ENCODE peak calls at places on chromosomes 13 and 19, in six cellular contexts. Q is CD8-positive, alpha-beta T cell; H is left ventricle myocardium inferior; W is cardiac muscle cell; E is heart right ventricle; Y is ovary. U is an unnamed sample.

GRCh38 chr13:21673592-21674270 is 2.9 kb downstream of the FGF9 start:
- DNase-seq in W (peak), H (peak), Q (no peak), Y (peak), E (no peak), U (no peak)

GRCh38 chr19:372306-372890 is 27.8 kb upstream of the MIER2 start:
- DNase-seq in Q (no peak), Y (peak), E (peak), W (no peak), H (peak), U (peak)

GRCh38 chr13:82330499-82330898 is 1551.8 kb downstream of the SLITRK1 start:
- DNase-seq in Q (no peak), E (no peak), H (no peak), Y (no peak), W (no peak), U (no peak)

GRCh38 chr19:54343868-54344267 is 4.9 kb upstream of the LILRA4 start:
- DNase-seq in Y (no peak), H (no peak), Q (no peak), W (no peak), E (no peak), U (no peak)

GRCh38 chr19:31436121-31436776 is 87.0 kb upstream of the TSHZ3 start:
- DNase-seq in H (no peak), W (no peak), Q (no peak), Y (no peak), E (no peak), U (no peak)

GRCh38 chr13:102487330-102487729 is 85.5 kb upstream of the FGF14 start:
- DNase-seq in W (no peak), E (no peak), H (no peak), Y (no peak), Q (no peak), U (no peak)

GRCh38 chr13:31201341-31202024 is 1.7 kb downstream of the B3GLCT start:
- DNase-seq in H (no peak), Q (no peak), E (peak), Y (peak), W (no peak), U (no peak)

GRCh38 chr19:33301011-33301899 is 1.1 kb downstream of the CEBPA start:
- DNase-seq in E (no peak), H (no peak), W (peak), Q (no peak), Y (peak), U (no peak)

GRCh38 chr19:45767881-45768643 is 990 bp downstream of the SIX5 start:
- DNase-seq in W (peak), E (peak), H (peak), Y (peak), Q (no peak), U (no peak)

GRCh38 chr13:101455863-101456262 is 3.4 kb downstream of the ITGBL1 start:
- DNase-seq in E (no peak), H (no peak), Y (no peak), Q (no peak), W (no peak), U (peak)

GRCh38 chr19:18772620-18773587 is 18.2 kb downstream of the COMP start:
- DNase-seq in Q (no peak), Y (no peak), H (no peak), W (no peak), E (no peak), U (no peak)

GRCh38 chr13:40064154-40064713 is 408.8 kb downstream of the COG6 start:
- DNase-seq in H (no peak), Y (no peak), E (no peak), Q (no peak), W (no peak), U (no peak)

GRCh38 chr13:21075303-21076264 is 14.2 kb upstream of the LATS2 start:
- DNase-seq in Y (peak), E (peak), H (peak), W (peak), Q (no peak), U (no peak)

GRCh38 chr13:21365574-21365973 is 93.5 kb downstream of the ZDHHC20 start:
- DNase-seq in E (no peak), Q (peak), Y (no peak), W (no peak), H (no peak), U (no peak)

GRCh38 chr19:10899171-10899653 is 27.9 kb downstream of the CARM1 start:
- DNase-seq in Q (no peak), W (no peak), H (peak), Y (no peak), E (peak), U (no peak)

GRCh38 chr19:2475018-2475701 is 767 bp upstream of the GADD45B start:
- DNase-seq in H (peak), W (peak), Y (peak), E (peak), Q (no peak), U (no peak)

GRCh38 chr19:35549174-35549788 is 3.9 kb downstream of the TMEM147 start:
- DNase-seq in Q (no peak), Y (no peak), E (peak), H (no peak), W (peak), U (no peak)

GRCh38 chr19:44890366-44891015 is 563 bp upstream of the TOMM40 start:
- DNase-seq in E (peak), Y (no peak), Q (no peak), H (no peak), W (no peak), U (peak)

GRCh38 chr19:12952488-12953455 is 4.3 kb downstream of the GADD45GIP1 start:
- DNase-seq in E (peak), H (no peak), W (no peak), Q (no peak), Y (no peak), U (no peak)

GRCh38 chr13:68616600-68617222 is 1386.6 kb upstream of the PCDH9 start:
- DNase-seq in H (no peak), E (no peak), Y (no peak), W (no peak), Q (no peak), U (no peak)

GRCh38 chr19:52695996-52696395 is 38.8 kb downstream of the ZNF611 start:
- DNase-seq in W (no peak), Y (no peak), Q (no peak), H (no peak), E (no peak), U (no peak)

GRCh38 chr13:79501538-79502232 is 20.7 kb downstream of the NDFIP2 start:
- DNase-seq in Q (no peak), E (no peak), H (no peak), W (no peak), Y (no peak), U (no peak)

GRCh38 chr19:4521170-4521887 is 3.0 kb upstream of the PLIN4 start:
- DNase-seq in W (no peak), E (no peak), Y (no peak), Q (no peak), H (no peak), U (no peak)

GRCh38 chr19:3359850-3360493 is 6.4 kb upstream of the NFIC start:
- DNase-seq in E (no peak), Y (peak), W (peak), H (no peak), Q (no peak), U (no peak)

GRCh38 chr13:86848716-86849115 is 822.5 kb upstream of the SLITRK5 start:
- DNase-seq in W (no peak), E (no peak), Y (no peak), Q (no peak), H (no peak), U (no peak)

GRCh38 chr13:95474992-95475391 is 77.5 kb upstream of the CLDN10 start:
- DNase-seq in Q (no peak), E (no peak), Y (no peak), H (no peak), W (no peak), U (no peak)

GRCh38 chr13:112145221-112146072 is 78.5 kb downstream of the SOX1 start:
- DNase-seq in E (no peak), Y (no peak), W (no peak), Q (no peak), H (no peak), U (no peak)

GRCh38 chr13:48994731-48995130 is 19.0 kb downstream of the FNDC3A start:
- DNase-seq in Q (no peak), E (no peak), Y (no peak), W (no peak), H (no peak), U (no peak)

GRCh38 chr19:7869910-7870511 is 4.2 kb downstream of the PRR36 start:
- DNase-seq in H (no peak), E (peak), W (peak), Y (peak), Q (peak), U (no peak)

GRCh38 chr13:20901668-20902437 is 693 bp downstream of the XPO4 start:
- DNase-seq in E (peak), Y (no peak), H (peak), Q (no peak), W (peak), U (no peak)

GRCh38 chr19:30525383-30525782 is 153.2 kb downstream of the ZNF536 start:
- DNase-seq in W (peak), Q (no peak), E (no peak), Y (no peak), H (no peak), U (no peak)

GRCh38 chr19:7368456-7368855 is 19.7 kb downstream of the ARHGEF18 start:
- DNase-seq in Y (no peak), Q (no peak), W (no peak), E (no peak), H (no peak), U (no peak)

GRCh38 chr19:9881720-9882119 is 46.6 kb downstream of the PIN1 start:
- DNase-seq in W (no peak), Q (no peak), Y (no peak), H (no peak), E (no peak), U (no peak)

GRCh38 chr19:29626386-29626785 is 20.3 kb downstream of the POP4 start:
- DNase-seq in W (no peak), Q (no peak), Y (no peak), E (no peak), H (no peak), U (no peak)

GRCh38 chr19:55488986-55489710 is 912 bp downstream of the SSC5D start:
- DNase-seq in E (no peak), H (no peak), W (no peak), Q (no peak), Y (peak), U (no peak)

GRCh38 chr19:39645800-39646411 is 9.8 kb upstream of the LGALS16 start:
- DNase-seq in Y (no peak), E (no peak), W (peak), H (no peak), Q (no peak), U (no peak)

GRCh38 chr19:5943623-5944022 is 29.6 kb downstream of the CAPS start:
- DNase-seq in E (no peak), Q (no peak), Y (no peak), W (no peak), H (no peak), U (no peak)

GRCh38 chr19:3162418-3163229 is 15.9 kb upstream of the S1PR4 start:
- DNase-seq in Y (no peak), E (no peak), Q (no peak), H (no peak), W (no peak), U (no peak)

GRCh38 chr19:1467228-1467511 is 11.8 kb downstream of the C19orf25 start:
- DNase-seq in W (no peak), H (no peak), Q (no peak), E (no peak), Y (no peak), U (no peak)

DNA sequence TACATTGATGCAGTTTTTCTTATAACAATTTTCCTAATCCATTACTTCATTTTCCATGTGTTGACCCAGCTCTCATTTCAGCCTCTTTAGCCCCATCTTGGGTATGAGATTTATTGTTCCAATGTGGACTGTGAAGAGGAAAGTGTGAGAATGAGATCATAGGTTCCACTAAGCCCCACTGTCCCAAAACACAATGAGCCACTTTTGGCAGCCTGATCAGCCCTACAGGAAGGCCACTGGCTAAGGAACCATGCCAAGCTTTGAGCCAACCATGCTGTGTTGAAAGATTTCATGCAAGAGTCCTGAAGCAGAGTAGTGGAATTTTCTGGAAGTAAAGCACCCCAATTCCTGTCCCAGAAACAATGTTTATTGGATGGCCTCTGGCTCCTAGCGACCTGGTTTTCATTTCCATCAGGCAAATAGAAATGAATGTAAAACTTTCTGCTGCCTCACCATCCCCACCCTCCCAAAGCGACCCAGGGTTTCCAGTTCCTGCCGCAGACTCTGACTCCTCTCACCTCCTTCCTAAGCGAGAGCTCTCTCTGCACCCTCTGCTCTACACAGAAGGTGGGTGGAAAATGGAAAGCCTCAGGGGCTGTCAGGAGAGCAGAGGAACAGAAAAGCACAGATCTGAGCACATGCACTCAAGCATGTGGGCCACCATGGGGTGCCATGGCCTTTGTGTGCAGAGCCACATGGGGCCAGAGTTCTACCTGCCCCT is 73.1 kb downstream of the KCTD12 start:
- DNase-seq in E (peak), Y (no peak), W (no peak), H (peak), Q (no peak), U (no peak)
- H3K27ac ChIP-seq in E (peak), Y (no peak), W (no peak), H (peak), Q (no peak), U (no peak)

GRCh38 chr19:41449079-41449864 is 6.3 kb downstream of the ERICH4 start:
- DNase-seq in H (peak), Q (peak), E (peak), W (peak), Y (peak), U (peak)
- H3K4me3 ChIP-seq in H (peak), Q (peak), E (peak), W (no peak), Y (no peak), U (peak)

GRCh38 chr13:29369060-29369743 is 226.3 kb downstream of the SLC7A1 start:
- DNase-seq in E (no peak), Y (no peak), Q (no peak), H (no peak), W (peak), U (no peak)
- TF ChIP-seq CTCF in E (peak), Y (no peak), Q (no peak), H (peak), W (peak), U (peak)

GRCh38 chr13:113184568-113185440 is 23.7 kb downstream of the PCID2 start:
- DNase-seq in W (no peak), Q (no peak), H (no peak), Y (no peak), E (no peak), U (no peak)

GRCh38 chr13:113187263-113187669 is 21.2 kb downstream of the PCID2 start:
- DNase-seq in Y (no peak), H (peak), E (peak), Q (no peak), W (no peak), U (peak)

GRCh38 chr13:113187905-113188595 is 20.4 kb downstream of the PCID2 start:
- DNase-seq in W (no peak), H (no peak), Q (no peak), E (no peak), Y (no peak), U (no peak)

GRCh38 chr13:113183450-113184129 is 24.9 kb downstream of the PCID2 start:
- DNase-seq in W (no peak), Y (no peak), Q (no peak), H (no peak), E (no peak), U (no peak)

GRCh38 chr13:113186061-113186900 is 22.2 kb downstream of the PCID2 start:
- DNase-seq in E (no peak), W (no peak), Q (no peak), Y (no peak), H (no peak), U (no peak)
- H3K27ac ChIP-seq in E (peak), W (no peak), Q (peak), Y (no peak), H (peak), U (peak)

GRCh38 chr13:42412812-42413795 is 141.2 kb downstream of the AKAP11 start:
- DNase-seq in Q (no peak), E (no peak), H (no peak), W (no peak), Y (no peak), U (no peak)

GRCh38 chr13:42405665-42406390 is 133.9 kb downstream of the AKAP11 start:
- DNase-seq in H (no peak), Q (no peak), Y (no peak), E (no peak), W (no peak), U (no peak)

DNA sequence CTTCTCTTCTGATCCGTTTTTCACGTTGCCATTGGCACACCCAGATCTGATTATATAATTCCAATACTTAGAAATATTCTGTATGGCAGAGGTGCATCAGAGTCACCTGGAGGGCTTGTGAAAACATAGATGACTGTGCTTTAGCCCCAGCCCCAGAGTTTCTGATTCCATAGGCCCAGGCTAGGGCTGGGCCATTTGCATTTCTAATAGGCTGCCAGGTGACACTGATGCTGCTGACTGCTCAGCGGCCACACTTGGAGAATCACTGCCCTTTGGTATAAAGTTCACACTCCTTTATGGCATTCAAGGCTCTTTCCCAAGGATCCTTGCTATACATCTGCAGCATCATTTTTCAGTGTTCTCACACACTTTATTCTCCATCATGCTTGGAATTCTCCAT is 137.1 kb downstream of the AKAP11 start:
- DNase-seq in Y (no peak), H (no peak), Q (no peak), W (no peak), E (no peak), U (no peak)
- H3K4me3 ChIP-seq in Y (no peak), H (no peak), Q (no peak), W (no peak), E (no peak), U (no peak)

DNA sequence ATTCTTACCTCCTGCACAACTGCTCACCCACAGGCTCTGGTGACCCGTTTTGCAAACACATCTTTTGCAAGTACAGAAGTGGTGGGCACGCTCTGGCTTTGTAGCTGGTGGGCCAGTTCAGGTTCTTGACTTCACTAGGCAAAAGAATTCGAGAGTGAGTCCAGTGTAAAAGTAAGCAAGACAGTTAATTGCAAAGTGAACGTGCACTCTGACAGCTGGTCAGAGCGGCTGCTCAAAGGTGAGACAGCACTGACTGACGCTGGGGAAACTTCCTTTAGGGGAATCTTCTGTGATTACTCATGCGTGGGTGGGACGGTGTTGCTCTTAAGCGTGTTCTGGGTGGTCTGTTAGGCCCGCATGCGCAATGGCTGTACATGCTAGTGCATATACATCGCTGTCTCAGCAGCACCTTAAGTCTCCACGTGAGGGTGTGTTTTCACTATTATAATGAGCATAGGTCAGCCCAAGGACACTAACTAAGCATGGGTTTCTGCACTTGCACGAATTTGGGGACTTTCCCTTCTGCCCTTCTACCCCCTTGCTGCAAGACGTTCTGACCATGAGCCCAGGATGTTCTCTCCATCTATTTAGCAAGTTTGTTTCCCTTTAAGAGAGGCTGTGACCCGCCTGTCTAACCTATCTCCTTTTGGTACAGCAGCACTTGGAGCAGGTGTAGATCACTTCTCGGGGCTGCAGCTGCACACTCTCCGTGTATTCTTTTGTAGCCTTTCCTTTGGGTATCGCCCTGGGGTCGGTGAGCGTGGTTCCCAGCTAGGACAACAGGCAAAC is 30.2 kb upstream of the CD33 start:
- DNase-seq in Y (no peak), Q (no peak), E (no peak), W (no peak), H (no peak), U (no peak)
- TF ChIP-seq CTCF in Y (no peak), Q (no peak), E (no peak), W (no peak), H (no peak), U (no peak)

GRCh38 chr19:40774916-40775631 is at the start of gene MIA:
- DNase-seq in Q (no peak), W (no peak), H (no peak), E (no peak), Y (no peak), U (no peak)
- H3K27ac ChIP-seq in Q (no peak), W (no peak), H (peak), E (no peak), Y (no peak), U (no peak)

U was measured in AG04450.